ENCODE peak calls at places on chromosomes 16 and 17, in six cellular contexts. Q, Z, Y, M, B and U are unnamed samples.

GRCh38 chr16:13781579-13782338 is 138.2 kb upstream of the ERCC4 start:
- DNase-seq in M (no peak), Q (no peak), Y (no peak), B (no peak), Z (no peak), U (no peak)

GRCh38 chr17:2783310-2784030 is 12.8 kb upstream of the RAP1GAP2 start:
- DNase-seq in Y (no peak), Q (no peak), M (no peak), B (no peak), Z (no peak), U (no peak)

GRCh38 chr16:84177740-84178070 is 9.2 kb downstream of the TAF1C start:
- DNase-seq in B (no peak), M (no peak), Q (no peak), Y (no peak), Z (no peak), U (no peak)

GRCh38 chr17:18201108-18201507 is 17.5 kb downstream of the ALKBH5 start:
- DNase-seq in M (no peak), B (no peak), Z (no peak), Y (no peak), Q (no peak), U (no peak)

GRCh38 chr16:23286131-23286532 is 16.0 kb upstream of the SCNN1B start:
- DNase-seq in M (no peak), Q (no peak), B (no peak), Y (no peak), Z (no peak), U (no peak)

GRCh38 chr16:71927383-71927782 is 32.1 kb downstream of the IST1 start:
- DNase-seq in Y (no peak), Q (peak; percentile 90), M (no peak), B (no peak), Z (peak; percentile 60), U (no peak)

GRCh38 chr17:73962308-73962707 is 241.2 kb upstream of the RPL38 start:
- DNase-seq in Z (no peak), B (no peak), Y (no peak), Q (no peak), M (no peak), U (no peak)

GRCh38 chr16:3149630-3150345 is 15.0 kb downstream of the ZNF213 start:
- DNase-seq in Q (peak; percentile 64), M (peak; percentile 65), Z (peak; percentile 90), Y (peak; percentile 80), B (peak; percentile 88), U (peak; percentile 87)

GRCh38 chr16:46908540-46909372 is 24.6 kb downstream of the GPT2 start:
- DNase-seq in M (peak; percentile 80), B (peak; percentile 90), Y (peak; percentile 79), Q (peak; percentile 66), Z (peak; percentile 79), U (peak; percentile 88)

GRCh38 chr16:71895679-71896385 is 501 bp downstream of the IST1 start:
- DNase-seq in B (peak; percentile 42), M (peak; percentile 6), Z (peak; percentile 55), Q (no peak), Y (peak; percentile 59), U (peak; percentile 75)

GRCh38 chr16:84633622-84634021 is 14.7 kb upstream of the KLHL36 start:
- DNase-seq in Y (no peak), Z (no peak), B (no peak), Q (no peak), M (no peak), U (no peak)

GRCh38 chr16:7992616-7993015 is 597.7 kb downstream of the TMEM114 start:
- DNase-seq in Y (no peak), M (no peak), Q (no peak), B (no peak), Z (no peak), U (no peak)

GRCh38 chr16:249431-249830 is 14.8 kb downstream of the FAM234A start:
- DNase-seq in M (no peak), B (no peak), Y (no peak), Q (no peak), Z (no peak), U (no peak)

GRCh38 chr16:84088695-84089395 is 27.9 kb downstream of the MBTPS1 start:
- DNase-seq in Y (peak; percentile 76), Z (no peak), B (no peak), M (no peak), Q (no peak), U (peak; percentile 71)

GRCh38 chr17:45013021-45013997 is 38.1 kb downstream of the DCAKD start:
- DNase-seq in Q (no peak), Y (no peak), B (peak; percentile 35), M (no peak), Z (peak; percentile 30), U (no peak)

GRCh38 chr16:7456221-7456620 is 123.6 kb downstream of the RBFOX1 start:
- DNase-seq in M (no peak), Z (no peak), Y (no peak), Q (no peak), B (no peak), U (no peak)

GRCh38 chr17:79732246-79732645 is 1.5 kb downstream of the ENPP7 start:
- DNase-seq in Y (no peak), B (no peak), M (no peak), Z (no peak), Q (no peak), U (no peak)

GRCh38 chr16:4879049-4879448 is 31.8 kb downstream of the UBN1 start:
- DNase-seq in Y (no peak), Q (no peak), M (no peak), B (no peak), Z (no peak), U (no peak)

GRCh38 chr16:5027575-5028235 is 6.0 kb downstream of the NAGPA start:
- DNase-seq in B (no peak), Z (peak; percentile 2), M (no peak), Y (no peak), Q (no peak), U (no peak)

GRCh38 chr16:4936181-4936990 is 562 bp downstream of the PPL start:
- DNase-seq in Q (no peak), M (no peak), Y (no peak), B (peak; percentile 75), Z (peak; percentile 88), U (no peak)

GRCh38 chr16:67986949-67987348 is 6.7 kb upstream of the DPEP3 start:
- DNase-seq in Z (no peak), B (no peak), Y (no peak), M (no peak), Q (no peak), U (no peak)

DNA sequence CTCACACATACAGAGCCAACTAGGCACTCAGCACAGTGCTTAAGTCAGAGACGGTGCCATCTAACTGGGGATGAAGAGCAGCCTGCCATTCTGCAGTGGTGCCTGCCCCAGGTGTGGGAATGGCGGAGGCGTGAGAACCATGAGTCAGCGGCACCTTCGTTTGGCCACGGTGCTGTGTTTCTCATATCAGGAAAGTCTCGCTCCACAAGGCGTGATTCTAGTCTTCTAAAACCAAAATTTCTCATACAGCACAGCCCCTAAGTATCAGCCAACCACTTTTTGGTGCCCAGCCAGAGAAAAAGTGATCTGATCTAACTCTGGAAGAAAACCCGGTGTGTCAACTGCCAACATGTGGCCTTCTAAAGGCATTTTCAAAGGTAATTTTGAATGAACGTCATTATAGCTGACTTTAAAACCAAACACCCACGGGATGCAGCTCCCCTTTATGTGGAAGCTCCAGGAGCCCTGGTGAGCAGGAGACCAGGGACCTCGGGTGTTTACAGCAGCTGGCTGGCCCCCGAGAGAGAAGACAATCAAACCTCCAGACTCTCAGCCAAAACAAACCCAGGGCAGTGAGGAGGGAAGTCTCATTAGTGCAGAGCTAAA is 54.6 kb downstream of the ABCC12 start:
- DNase-seq in Z (no peak), B (no peak), Q (no peak), Y (no peak), M (no peak), U (no peak)
- H2AFZ ChIP-seq in Z (no peak overlapping the region), B (no peak overlapping the region), Q (no peak overlapping the region), Y (no peak overlapping the region), M (no peak overlapping the region), U (no peak overlapping the region)

GRCh38 chr16:31473300-31474052 is 1.5 kb downstream of the TGFB1I1 start:
- DNase-seq in M (no peak), Y (no peak), Q (no peak), Z (no peak), B (no peak), U (no peak)
- H3K4me2 ChIP-seq in M (no peak overlapping the region), Y (no peak overlapping the region), Q (peak overlapping the region; percentile 3), Z (no peak overlapping the region), B (no peak overlapping the region), U (no peak overlapping the region)

GRCh38 chr17:77455878-77456234 is 315.1 kb downstream of the SEC14L1 start:
- DNase-seq in M (no peak), B (no peak), Y (no peak), Q (no peak), Z (no peak), U (no peak)

GRCh38 chr17:77457572-77458201 is 316.9 kb downstream of the SEC14L1 start:
- DNase-seq in Q (no peak), B (no peak), Y (no peak), Z (no peak), M (no peak), U (peak; percentile 54)

GRCh38 chr17:77455111-77455877 is 314.5 kb downstream of the SEC14L1 start:
- DNase-seq in Z (no peak), B (no peak), M (no peak), Y (peak; percentile 57), Q (no peak), U (peak; percentile 72)

GRCh38 chr17:77456951-77457548 is 316.3 kb downstream of the SEC14L1 start:
- DNase-seq in Y (peak; percentile 57), Z (no peak), B (no peak), Q (no peak), M (no peak), U (peak; percentile 82)

DNA sequence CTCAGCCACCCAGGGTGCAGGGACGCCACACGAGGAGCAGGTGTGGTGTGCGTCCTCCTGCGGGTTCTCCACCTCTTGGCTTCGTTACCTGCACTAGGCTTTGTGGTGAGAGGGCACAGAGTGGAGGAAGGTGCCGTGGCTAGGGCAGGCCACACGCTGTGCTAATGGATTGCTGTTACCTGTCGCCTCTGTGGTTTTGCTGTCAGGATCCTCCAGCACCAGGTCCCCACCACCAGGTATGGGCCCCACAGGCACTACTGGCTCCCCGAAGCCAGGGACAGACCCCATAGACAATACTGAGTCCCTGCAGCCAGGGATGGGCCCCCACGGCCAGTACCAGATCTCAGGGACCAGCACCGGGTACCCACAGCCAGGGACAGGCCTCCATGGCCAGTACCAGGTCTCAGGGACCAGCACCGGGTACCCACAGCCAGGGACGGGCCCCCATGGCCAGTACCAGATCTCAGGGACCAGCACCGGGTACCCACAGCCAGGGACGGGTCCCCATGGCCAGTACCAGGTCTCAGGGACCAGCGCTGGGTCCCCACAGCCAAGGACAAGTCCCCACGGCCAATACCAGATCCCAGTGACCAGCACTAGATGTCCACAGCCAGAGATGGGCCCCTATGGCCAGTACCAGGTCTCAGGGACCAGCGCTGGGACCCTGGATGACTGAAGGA is 315.6 kb downstream of the SEC14L1 start:
- DNase-seq in Y (peak; percentile 54), B (no peak), Q (no peak), M (no peak), Z (no peak), U (peak; percentile 55)
- H3K4me3 ChIP-seq in Y (peak overlapping the region; percentile 76), B (no peak overlapping the region), Q (no peak overlapping the region), M (no peak overlapping the region), Z (no peak overlapping the region), U (peak overlapping the region; percentile 56)

DNA sequence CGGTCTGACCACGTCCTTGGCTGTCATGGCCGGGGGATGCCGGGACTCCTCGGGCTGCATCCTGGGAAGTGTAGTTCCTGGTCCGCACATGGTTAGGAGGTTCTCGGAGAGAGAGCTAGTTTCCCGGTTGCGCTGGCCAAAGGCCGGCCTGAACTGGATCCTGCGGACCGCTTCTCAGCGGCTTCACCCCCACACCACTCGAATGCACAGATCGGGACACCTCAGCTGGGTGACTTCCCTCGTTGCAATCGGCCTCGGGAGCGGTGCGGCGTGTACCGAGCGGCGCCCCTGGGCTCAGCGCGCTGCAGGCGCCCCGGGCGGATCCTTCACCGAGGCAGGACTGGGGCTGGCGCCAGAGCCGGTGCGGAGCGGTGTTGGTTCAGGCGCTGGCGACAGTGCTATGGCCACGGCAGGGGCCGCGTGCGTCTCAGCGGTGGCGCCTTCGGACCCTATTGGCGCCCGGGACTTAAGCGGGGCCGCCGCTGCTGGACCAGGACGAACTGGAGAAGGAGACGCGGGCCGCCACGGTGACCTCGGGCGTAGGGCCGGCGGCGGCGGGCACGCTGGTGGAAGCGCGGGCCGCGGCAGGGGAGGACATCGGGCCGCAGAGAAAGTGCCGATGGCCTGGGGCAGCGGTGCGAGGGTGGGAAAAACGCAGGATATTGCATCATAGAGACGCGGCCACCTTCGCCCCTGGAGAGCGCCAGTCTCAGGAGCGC is 11.5 kb downstream of the ZNF629 start:
- DNase-seq in M (peak; percentile 82), Q (peak; percentile 77), B (peak; percentile 94), Y (no peak), Z (peak; percentile 89), U (no peak)
- H2AFZ ChIP-seq in M (peak overlapping the region; percentile 72), Q (peak overlapping the region; percentile 26), B (peak overlapping the region; percentile 40), Y (no peak overlapping the region), Z (peak overlapping the region; percentile 22), U (no peak overlapping the region)